ENCODE peak calls at places on chromosomes 5 and 9, in five cellular contexts. N, U, B, X and O are unnamed samples.

GRCh38 chr5:126460459-126460858 is 37.2 kb downstream of the GRAMD2B start:
- DNase-seq in N (no peak), U (no peak), B (no peak), X (no peak), O (no peak)

GRCh38 chr5:1663186-1663585 is 136.5 kb downstream of the MRPL36 start:
- DNase-seq in N (no peak), U (no peak), B (no peak), X (no peak), O (no peak)

GRCh38 chr5:142874537-142874936 is 104.4 kb downstream of the ARHGAP26 start:
- DNase-seq in N (peak; percentile 37), U (peak; percentile 41), B (peak; percentile 75), X (no peak), O (peak; percentile 82)

GRCh38 chr9:74643303-74643933 is 146.3 kb downstream of the RORB start:
- DNase-seq in N (no peak), U (no peak), B (no peak), X (no peak), O (no peak)

GRCh38 chr5:99032234-99033013 is 103.6 kb upstream of the CHD1 start:
- DNase-seq in N (peak; percentile 62), U (peak; percentile 88), B (peak; percentile 91), X (no peak), O (no peak)

GRCh38 chr5:79849061-79849460 is 142.0 kb downstream of the MTX3 start:
- DNase-seq in N (no peak), U (no peak), B (no peak), X (no peak), O (no peak)

GRCh38 chr5:10310073-10310779 is 2.5 kb upstream of the CMBL start:
- DNase-seq in N (peak; percentile 24), U (peak; percentile 70), B (peak; percentile 29), X (no peak), O (no peak)

GRCh38 chr5:115594343-115595047 is 7.8 kb downstream of the TICAM2 start:
- DNase-seq in N (no peak), U (peak; percentile 47), B (peak; percentile 42), X (no peak), O (no peak)

GRCh38 chr5:97417977-97418376 is 234.9 kb upstream of the RIOK2 start:
- DNase-seq in N (no peak), U (no peak), B (no peak), X (no peak), O (no peak)

GRCh38 chr5:174505621-174506020 is 218.8 kb upstream of the MSX2 start:
- DNase-seq in N (no peak), U (peak; percentile 74), B (peak; percentile 83), X (no peak), O (peak; percentile 42)

GRCh38 chr9:81113408-81114124 is 575.8 kb downstream of the TLE1 start:
- DNase-seq in N (no peak), U (no peak), B (no peak), X (no peak), O (no peak)

GRCh38 chr9:119289740-119290139 is 79.5 kb downstream of the BRINP1 start:
- DNase-seq in N (peak; percentile 20), U (peak; percentile 3), B (no peak), X (no peak), O (no peak)

GRCh38 chr9:112166176-112167140 is 8.6 kb downstream of the SUSD1 start:
- DNase-seq in N (no peak), U (peak; percentile 75), B (peak; percentile 36), X (no peak), O (peak; percentile 57)

GRCh38 chr5:175448276-175448675 is 4.3 kb upstream of the DRD1 start:
- DNase-seq in N (no peak), U (no peak), B (no peak), X (no peak), O (no peak)

GRCh38 chr5:157870837-157871834 is 12.2 kb upstream of the CLINT1 start:
- DNase-seq in N (peak; percentile 68), U (peak; percentile 27), B (peak; percentile 51), X (peak; percentile 30), O (peak; percentile 96)

GRCh38 chr9:14058078-14058688 is 255.8 kb downstream of the NFIB start:
- DNase-seq in N (no peak), U (no peak), B (no peak), X (no peak), O (no peak)

GRCh38 chr5:36558652-36559051 is 47.8 kb upstream of the SLC1A3 start:
- DNase-seq in N (no peak), U (no peak), B (no peak), X (no peak), O (no peak)

GRCh38 chr5:84961903-84962302 is 577.2 kb upstream of the EDIL3 start:
- DNase-seq in N (no peak), U (no peak), B (no peak), X (no peak), O (no peak)

GRCh38 chr5:88262116-88262515 is 6.5 kb downstream of the TMEM161B start:
- DNase-seq in N (peak; percentile 16), U (peak; percentile 4), B (no peak), X (no peak), O (no peak)

GRCh38 chr5:73969195-73970059 is 343.4 kb downstream of the ARHGEF28 start:
- DNase-seq in N (no peak), U (no peak), B (no peak), X (no peak), O (no peak)

GRCh38 chr5:73967347-73967746 is 341.4 kb downstream of the ARHGEF28 start:
- DNase-seq in N (no peak), U (no peak), B (no peak), X (no peak), O (no peak)

GRCh38 chr5:73966411-73966810 is 340.4 kb downstream of the ARHGEF28 start:
- DNase-seq in N (no peak), U (peak; percentile 54), B (no peak), X (no peak), O (no peak)

GRCh38 chr5:73968246-73968645 is 342.2 kb downstream of the ARHGEF28 start:
- DNase-seq in N (no peak), U (no peak), B (no peak), X (no peak), O (no peak)

GRCh38 chr5:73968729-73969128 is 342.7 kb downstream of the ARHGEF28 start:
- DNase-seq in N (no peak), U (no peak), B (no peak), X (no peak), O (no peak)
- H3K4me3 ChIP-seq in N (no peak overlapping the region), U (no peak overlapping the region), B (no peak overlapping the region), X (no peak overlapping the region), O (no peak overlapping the region)

GRCh38 chr9:97982719-97983523 is at the start of gene ANP32B:
- DNase-seq in N (peak; percentile 79), U (peak; percentile 97), B (peak; percentile 92), X (peak; percentile 96), O (no peak)

GRCh38 chr9:97986466-97986865 is 3.3 kb downstream of the ANP32B start:
- DNase-seq in N (no peak), U (no peak), B (peak; percentile 18), X (no peak), O (no peak)

GRCh38 chr9:97983524-97984187 is 515 bp downstream of the ANP32B start:
- DNase-seq in N (no peak), U (peak; percentile 69), B (peak; percentile 28), X (peak; percentile 78), O (no peak)

GRCh38 chr9:97985058-97985861 is 2.1 kb downstream of the ANP32B start:
- DNase-seq in N (no peak), U (peak; percentile 47), B (peak; percentile 47), X (no peak), O (no peak)

GRCh38 chr9:97984188-97985057 is 1.3 kb downstream of the ANP32B start:
- DNase-seq in N (peak; percentile 59), U (peak; percentile 94), B (peak; percentile 81), X (peak; percentile 93), O (no peak)
- TF ChIP-seq CTCF in N (no peak), U (no peak), B (no peak), X (no peak), O (no peak)

DNA sequence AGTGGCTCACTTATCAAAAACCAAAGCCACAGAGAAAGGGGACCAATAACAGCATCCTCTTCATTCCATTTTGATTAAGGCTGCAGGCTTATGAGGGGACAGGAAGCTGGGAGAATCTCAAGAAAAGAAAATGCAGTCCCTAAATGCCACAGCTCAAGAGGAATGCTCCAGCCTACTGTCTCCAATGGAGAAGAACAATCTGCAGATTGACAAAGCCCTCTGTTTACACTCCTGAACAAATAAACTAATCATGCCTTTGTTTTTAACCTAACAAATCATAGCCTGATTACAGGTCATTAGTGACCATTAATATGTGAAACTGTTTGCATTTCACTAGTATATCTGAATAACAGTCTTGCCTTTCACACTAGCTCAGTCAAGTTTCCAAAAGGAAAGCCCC is 26.5 kb downstream of the PPP2R2B start:
- DNase-seq in N (no peak), U (no peak), B (no peak), X (no peak), O (no peak)
- H3K4me3 ChIP-seq in N (no peak overlapping the region), U (no peak overlapping the region), B (no peak overlapping the region), X (no peak overlapping the region), O (no peak overlapping the region)

GRCh38 chr9:136143215-136144001 is 24.7 kb upstream of the TMEM250 start:
- DNase-seq in N (no peak), U (peak; percentile 35), B (peak; percentile 25), X (no peak), O (no peak)
- TF ChIP-seq CTCF in N (peak; percentile 63), U (peak; percentile 23), B (peak; percentile 37), X (peak; percentile 37), O (peak; percentile 59)

GRCh38 chr5:42950091-42950465 is 90.0 kb downstream of the ANXA2R start:
- DNase-seq in N (no peak), U (no peak), B (no peak), X (no peak), O (no peak)

GRCh38 chr5:42950466-42951168 is 89.5 kb downstream of the ANXA2R start:
- DNase-seq in N (peak; percentile 99), U (peak; percentile 99), B (peak; percentile 100), X (no peak), O (peak; percentile 98)

GRCh38 chr5:42948961-42949347 is 91.2 kb downstream of the ANXA2R start:
- DNase-seq in N (no peak), U (no peak), B (peak; percentile 38), X (no peak), O (no peak)

GRCh38 chr5:42951169-42951846 is 88.8 kb downstream of the ANXA2R start:
- DNase-seq in N (peak; percentile 47), U (peak; percentile 60), B (peak; percentile 66), X (peak; percentile 84), O (no peak)

DNA sequence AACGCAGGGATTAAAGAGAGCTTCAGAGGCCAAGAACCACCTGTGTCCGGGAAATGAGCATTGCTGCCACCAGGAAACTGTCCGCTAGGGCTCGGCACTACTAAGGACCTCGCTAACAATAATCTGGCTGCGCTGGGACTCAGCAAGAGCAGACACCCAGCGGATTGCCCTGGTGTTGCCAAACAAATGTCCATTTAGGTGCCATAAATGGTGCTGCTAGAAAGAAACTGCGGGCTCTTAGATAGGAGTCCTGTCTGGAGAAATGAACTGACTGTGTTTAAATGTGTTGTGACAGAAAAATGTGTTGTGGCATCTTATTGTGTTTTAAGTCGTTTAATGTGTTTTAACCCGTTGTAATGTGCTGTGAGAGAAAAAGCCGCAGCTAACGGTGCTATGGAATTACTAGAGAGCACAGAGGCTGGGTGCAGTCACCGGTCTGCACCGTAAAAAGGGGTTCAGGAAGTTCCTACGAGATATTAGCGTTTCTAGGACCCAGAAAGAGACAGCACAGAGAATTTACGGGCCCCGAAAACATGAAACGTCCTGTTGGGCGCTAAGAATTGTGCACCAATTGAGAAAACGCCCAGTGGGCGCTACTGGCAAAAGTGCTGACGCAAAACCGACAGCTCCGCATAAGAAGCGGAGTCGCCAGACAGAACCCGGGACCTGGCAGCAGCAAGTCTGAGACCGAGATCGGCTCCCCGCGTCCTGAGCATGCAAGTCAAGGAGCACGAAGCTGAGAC is 90.6 kb downstream of the ANXA2R start:
- DNase-seq in N (peak; percentile 87), U (peak; percentile 90), B (peak; percentile 90), X (peak; percentile 62), O (no peak)
- H3K4me3 ChIP-seq in N (peak overlapping the region; percentile 48), U (peak overlapping the region; percentile 27), B (peak overlapping the region; percentile 7), X (peak overlapping the region; percentile 74), O (peak overlapping the region; percentile 21)

GRCh38 chr5:129094087-129094923 is at the start of gene ISOC1:
- DNase-seq in N (peak; percentile 71), U (peak; percentile 98), B (peak; percentile 87), X (peak; percentile 94), O (no peak)
- TF ChIP-seq CTCF in N (peak; percentile 16), U (no peak), B (no peak), X (peak; percentile 8), O (no peak)